ENCODE peak calls at places on chromosomes 5 and 9, in six cellular contexts. One of them, this sample, is unnamed.
A peak's percentile ranks its signal among the peaks of the same experiment; 100 is the strongest.

GRCh38 chr5:177426566-177427210 is at the start of gene GRK6:
- DNase-seq in HepG2: no peak
- DNase-seq in vagina: no peak
- DNase-seq in tibial nerve: no peak
- DNase-seq in NT2/D1: no peak
- DNase-seq in colonic mucosa: peak; percentile 69
- DNase-seq in this sample: no peak

GRCh38 chr9:87898151-87898550 is 15.5 kb downstream of the SPATA31E1 start:
- DNase-seq in vagina: no peak
- DNase-seq in colonic mucosa: no peak
- DNase-seq in NT2/D1: no peak
- DNase-seq in HepG2: no peak
- DNase-seq in tibial nerve: no peak
- DNase-seq in this sample: no peak

GRCh38 chr9:95078934-95079333 is 238.6 kb downstream of the FANCC start:
- DNase-seq in vagina: no peak
- DNase-seq in tibial nerve: no peak
- DNase-seq in HepG2: no peak
- DNase-seq in NT2/D1: peak; percentile 51
- DNase-seq in colonic mucosa: no peak
- DNase-seq in this sample: no peak

GRCh38 chr9:65444943-65445342 is 159.9 kb upstream of the FOXD4L5 start:
- DNase-seq in vagina: no peak
- DNase-seq in HepG2: no peak
- DNase-seq in NT2/D1: no peak
- DNase-seq in tibial nerve: no peak
- DNase-seq in colonic mucosa: no peak
- DNase-seq in this sample: no peak

GRCh38 chr5:19229210-19229835 is 758.7 kb downstream of the CDH18 start:
- DNase-seq in tibial nerve: no peak
- DNase-seq in colonic mucosa: no peak
- DNase-seq in vagina: no peak
- DNase-seq in NT2/D1: no peak
- DNase-seq in HepG2: no peak
- DNase-seq in this sample: no peak

GRCh38 chr5:75446068-75446467 is 65.4 kb downstream of the CERT1 start:
- DNase-seq in NT2/D1: no peak
- DNase-seq in HepG2: no peak
- DNase-seq in vagina: no peak
- DNase-seq in colonic mucosa: no peak
- DNase-seq in tibial nerve: no peak
- DNase-seq in this sample: no peak

GRCh38 chr9:95088421-95089161 is 228.9 kb downstream of the FANCC start:
- DNase-seq in tibial nerve: no peak
- DNase-seq in colonic mucosa: no peak
- DNase-seq in vagina: no peak
- DNase-seq in HepG2: no peak
- DNase-seq in NT2/D1: no peak
- DNase-seq in this sample: no peak

GRCh38 chr9:34380034-34380510 is 3.4 kb upstream of the MYORG start:
- DNase-seq in vagina: no peak
- DNase-seq in HepG2: no peak
- DNase-seq in tibial nerve: no peak
- DNase-seq in NT2/D1: no peak
- DNase-seq in colonic mucosa: peak; percentile 42
- DNase-seq in this sample: no peak

GRCh38 chr9:94250456-94250855 is 8.6 kb upstream of the ZNF169 start:
- DNase-seq in tibial nerve: no peak
- DNase-seq in vagina: no peak
- DNase-seq in NT2/D1: no peak
- DNase-seq in colonic mucosa: no peak
- DNase-seq in HepG2: no peak
- DNase-seq in this sample: no peak

GRCh38 chr5:150398432-150399157 is 14.1 kb downstream of the CD74 start:
- DNase-seq in vagina: no peak
- DNase-seq in NT2/D1: no peak
- DNase-seq in HepG2: no peak
- DNase-seq in tibial nerve: no peak
- DNase-seq in colonic mucosa: no peak
- DNase-seq in this sample: no peak

GRCh38 chr9:97573482-97574073 is 59.6 kb downstream of the TSTD2 start:
- DNase-seq in vagina: no peak
- DNase-seq in NT2/D1: no peak
- DNase-seq in tibial nerve: no peak
- DNase-seq in colonic mucosa: no peak
- DNase-seq in HepG2: peak; percentile 12
- DNase-seq in this sample: no peak

GRCh38 chr9:108271236-108271635 is 584.5 kb downstream of the ACTL7B start:
- DNase-seq in colonic mucosa: no peak
- DNase-seq in tibial nerve: no peak
- DNase-seq in HepG2: no peak
- DNase-seq in NT2/D1: peak; percentile 11
- DNase-seq in vagina: no peak
- DNase-seq in this sample: peak; percentile 10

GRCh38 chr5:172410160-172410559 is 44.2 kb downstream of the SH3PXD2B start:
- DNase-seq in NT2/D1: no peak
- DNase-seq in colonic mucosa: no peak
- DNase-seq in tibial nerve: no peak
- DNase-seq in vagina: no peak
- DNase-seq in HepG2: no peak
- DNase-seq in this sample: no peak

GRCh38 chr9:134283111-134283515 is 43.1 kb upstream of the RXRA start:
- DNase-seq in HepG2: no peak
- DNase-seq in colonic mucosa: peak; percentile 34
- DNase-seq in tibial nerve: peak; percentile 49
- DNase-seq in NT2/D1: no peak
- DNase-seq in vagina: no peak
- DNase-seq in this sample: no peak

GRCh38 chr5:134527961-134528424 is 2.5 kb downstream of the JADE2 start:
- DNase-seq in NT2/D1: no peak
- DNase-seq in HepG2: no peak
- DNase-seq in vagina: no peak
- DNase-seq in tibial nerve: no peak
- DNase-seq in colonic mucosa: peak; percentile 23
- DNase-seq in this sample: no peak

DNA sequence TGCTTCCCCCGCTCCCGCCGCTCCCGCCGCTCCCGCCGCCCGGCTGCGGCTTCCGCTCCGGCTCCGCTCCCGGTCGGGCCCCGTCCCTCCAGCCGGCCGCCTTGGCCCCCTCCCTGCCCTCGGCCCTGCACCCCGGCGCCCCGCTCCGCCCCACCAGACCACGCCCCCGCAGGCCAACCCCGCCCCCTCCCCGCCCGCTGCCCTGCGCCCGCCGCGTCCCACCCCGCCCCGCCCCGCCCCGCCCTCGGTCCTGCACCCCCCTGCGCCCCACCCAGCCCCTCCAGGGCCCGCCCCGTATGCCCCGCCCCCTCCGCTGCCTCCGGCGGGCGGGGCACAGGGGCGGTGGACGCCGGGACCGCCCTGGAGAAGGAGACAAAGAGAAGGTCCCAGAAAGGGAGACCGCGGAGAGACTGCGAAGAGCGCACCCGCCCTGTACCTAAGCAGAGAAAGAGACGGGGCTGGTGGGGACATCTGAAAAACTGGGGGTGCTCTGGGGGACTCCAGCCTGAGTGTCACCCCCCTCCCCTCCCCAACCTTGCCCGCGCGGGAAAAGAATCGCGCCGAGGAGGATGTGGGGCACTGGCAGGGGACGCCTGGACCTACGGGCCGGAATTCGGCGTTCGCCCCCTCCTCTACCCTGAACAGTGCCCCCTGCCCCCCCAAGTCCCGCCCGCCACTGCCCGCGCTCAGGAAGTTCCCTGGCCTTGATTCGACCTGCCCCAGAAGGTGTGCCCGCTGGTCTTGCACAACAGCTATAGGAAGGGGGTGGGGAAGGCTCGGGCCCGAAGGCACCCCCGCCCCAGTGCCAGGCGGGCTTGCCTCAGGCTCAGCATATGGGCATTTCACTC is 42.9 kb upstream of the STXBP1 start:
- DNase-seq in NT2/D1: peak; percentile 68
- DNase-seq in colonic mucosa: peak; percentile 90
- DNase-seq in tibial nerve: peak; percentile 67
- DNase-seq in HepG2: peak; percentile 55
- DNase-seq in vagina: no peak
- DNase-seq in this sample: peak; percentile 78
- H3K4me1 ChIP-seq in NT2/D1: peaks cover 7% of the 10 kb centered on the region
- H3K4me1 ChIP-seq in colonic mucosa: peaks cover 14% of the 10 kb centered on the region
- H3K4me1 ChIP-seq in tibial nerve: peaks cover 43% of the 10 kb centered on the region
- H3K4me1 ChIP-seq in HepG2: peaks cover 58% of the 10 kb centered on the region
- H3K4me1 ChIP-seq in vagina: peaks cover 78% of the 10 kb centered on the region
- H3K4me1 ChIP-seq in this sample: peaks cover 10% of the 10 kb centered on the region

DNA sequence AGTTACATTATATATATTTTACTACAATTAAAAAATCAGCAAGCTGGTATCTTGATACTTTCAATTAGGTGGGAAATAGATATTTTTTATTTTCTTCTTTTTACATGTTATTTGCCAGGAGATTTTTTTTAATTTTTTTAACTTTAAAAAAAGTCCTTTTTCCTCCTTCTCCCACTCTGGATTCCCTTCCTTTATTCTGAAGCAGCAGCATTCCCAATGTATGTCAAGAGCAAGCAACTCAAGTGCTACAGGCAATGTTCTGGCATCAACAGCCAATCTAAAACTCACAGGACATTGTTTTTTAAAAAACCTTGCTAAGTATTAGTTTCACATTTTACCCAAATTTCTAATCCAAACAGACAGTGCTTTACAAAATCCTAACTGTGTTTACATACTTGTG is 41.4 kb downstream of the GOLPH3 start:
- DNase-seq in vagina: no peak
- DNase-seq in tibial nerve: no peak
- DNase-seq in colonic mucosa: no peak
- DNase-seq in HepG2: no peak
- DNase-seq in NT2/D1: no peak
- DNase-seq in this sample: no peak
- H3K27me3 ChIP-seq in vagina: no peaks in the 10 kb centered on the region
- H3K27me3 ChIP-seq in tibial nerve: no peaks in the 10 kb centered on the region
- H3K27me3 ChIP-seq in colonic mucosa: no peaks in the 10 kb centered on the region
- H3K27me3 ChIP-seq in HepG2: no peaks in the 10 kb centered on the region
- H3K27me3 ChIP-seq in NT2/D1: no peaks in the 10 kb centered on the region
- H3K27me3 ChIP-seq in this sample: no peaks in the 10 kb centered on the region

GRCh38 chr9:18482371-18482770 is 8.4 kb downstream of the ADAMTSL1 start:
- DNase-seq in tibial nerve: no peak
- DNase-seq in colonic mucosa: no peak
- DNase-seq in NT2/D1: no peak
- DNase-seq in vagina: no peak
- DNase-seq in HepG2: no peak
- DNase-seq in this sample: no peak
- H3K4me1 ChIP-seq in tibial nerve: peaks cover 5% of the 10 kb centered on the region
- H3K4me1 ChIP-seq in colonic mucosa: no peaks in the 10 kb centered on the region
- H3K4me1 ChIP-seq in NT2/D1: no peaks in the 10 kb centered on the region
- H3K4me1 ChIP-seq in vagina: no peaks in the 10 kb centered on the region
- H3K4me1 ChIP-seq in HepG2: no peaks in the 10 kb centered on the region
- H3K4me1 ChIP-seq in this sample: peaks cover 17% of the 10 kb centered on the region

GRCh38 chr9:132162764-132163456 is 1.1 kb downstream of the NTNG2 start:
- DNase-seq in tibial nerve: no peak
- DNase-seq in NT2/D1: no peak
- DNase-seq in colonic mucosa: no peak
- DNase-seq in vagina: no peak
- DNase-seq in HepG2: no peak
- DNase-seq in this sample: no peak

GRCh38 chr9:132163876-132164603 is 2.2 kb downstream of the NTNG2 start:
- DNase-seq in vagina: no peak
- DNase-seq in NT2/D1: no peak
- DNase-seq in colonic mucosa: no peak
- DNase-seq in tibial nerve: no peak
- DNase-seq in HepG2: no peak
- DNase-seq in this sample: no peak

GRCh38 chr9:132163457-132163875 is 1.6 kb downstream of the NTNG2 start:
- DNase-seq in NT2/D1: no peak
- DNase-seq in colonic mucosa: no peak
- DNase-seq in HepG2: no peak
- DNase-seq in vagina: no peak
- DNase-seq in tibial nerve: no peak
- DNase-seq in this sample: peak; percentile 43

GRCh38 chr9:132160802-132161742 is 786 bp upstream of the NTNG2 start:
- DNase-seq in NT2/D1: no peak
- DNase-seq in tibial nerve: peak; percentile 21
- DNase-seq in vagina: no peak
- DNase-seq in HepG2: no peak
- DNase-seq in colonic mucosa: peak; percentile 28
- DNase-seq in this sample: peak; percentile 64

GRCh38 chr9:132161743-132162187 is at the start of gene NTNG2:
- DNase-seq in tibial nerve: no peak
- DNase-seq in HepG2: no peak
- DNase-seq in vagina: no peak
- DNase-seq in NT2/D1: no peak
- DNase-seq in colonic mucosa: no peak
- DNase-seq in this sample: no peak
- H3K27me3 ChIP-seq in tibial nerve: no peaks in the 10 kb centered on the region
- H3K27me3 ChIP-seq in HepG2: peaks cover 11% of the 10 kb centered on the region
- H3K27me3 ChIP-seq in vagina: peaks cover 5% of the 10 kb centered on the region
- H3K27me3 ChIP-seq in NT2/D1: peaks cover 56% of the 10 kb centered on the region
- H3K27me3 ChIP-seq in colonic mucosa: peaks cover 51% of the 10 kb centered on the region
- H3K27me3 ChIP-seq in this sample: peaks cover 19% of the 10 kb centered on the region

DNA sequence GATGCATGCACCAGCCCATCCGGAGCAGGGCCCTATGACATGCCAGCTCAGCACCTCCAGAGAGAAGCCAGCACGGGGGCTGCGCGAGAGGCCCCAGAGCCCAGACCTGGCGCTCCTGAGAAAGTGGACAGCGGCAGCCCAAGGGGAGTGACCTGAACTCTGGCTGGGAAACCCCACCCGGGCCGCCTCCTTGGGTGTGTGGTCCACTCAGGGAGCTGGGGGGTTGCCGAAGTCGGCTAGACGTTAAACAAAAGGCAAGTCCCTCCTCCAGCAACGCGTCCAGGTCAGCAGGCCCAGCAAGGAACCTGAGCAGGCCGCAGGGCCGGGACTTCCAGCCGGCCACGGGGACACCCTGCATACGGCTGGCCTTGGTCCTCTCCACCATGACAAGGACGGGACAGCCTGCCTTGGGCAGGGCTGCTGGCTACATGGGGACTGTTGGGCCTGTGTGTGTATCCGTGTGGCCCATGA is 35.7 kb downstream of the NACC2 start:
- DNase-seq in NT2/D1: no peak
- DNase-seq in HepG2: no peak
- DNase-seq in tibial nerve: no peak
- DNase-seq in colonic mucosa: no peak
- DNase-seq in vagina: no peak
- DNase-seq in this sample: peak; percentile 8
- H3K4me1 ChIP-seq in NT2/D1: peaks cover 49% of the 10 kb centered on the region
- H3K4me1 ChIP-seq in HepG2: peaks cover 11% of the 10 kb centered on the region
- H3K4me1 ChIP-seq in tibial nerve: no peaks in the 10 kb centered on the region
- H3K4me1 ChIP-seq in colonic mucosa: peaks cover 15% of the 10 kb centered on the region
- H3K4me1 ChIP-seq in vagina: peaks cover 27% of the 10 kb centered on the region
- H3K4me1 ChIP-seq in this sample: peaks cover 16% of the 10 kb centered on the region